ENCODE peak calls at places on chromosomes 6 and 20, in eight cellular contexts. One of them, this sample, is unnamed.
A peak's percentile ranks its signal among the peaks of the same experiment; 100 is the strongest.

GRCh38 chr20:9053108-9053507 is 15.8 kb upstream of the PLCB4 start:
- ATAC-seq in Right ventricle myocardium superior: no peak
- ATAC-seq in naive thymus-derived CD4-positive, alpha-beta T cell: no peak
- ATAC-seq in A549: no peak
- ATAC-seq in HCT116: no peak
- ATAC-seq in sciatic nerve: no peak
- ATAC-seq in activated CD8-positive, alpha-beta T cell treated with anti-CD3 and anti-CD28 coated beads, Interleukin-2, amount 10 ng/mL, durations not matched to agents 7 days and 5 days: no peak
- ATAC-seq in body of pancreas: no peak
- ATAC-seq in this sample: no peak

GRCh38 chr6:89035252-89036106 is 45.1 kb upstream of the PNRC1 start:
- ATAC-seq in Right ventricle myocardium superior: peak; percentile 95
- ATAC-seq in naive thymus-derived CD4-positive, alpha-beta T cell: peak; percentile 59
- ATAC-seq in A549: peak; percentile 94
- ATAC-seq in HCT116: no peak
- ATAC-seq in sciatic nerve: peak; percentile 93
- ATAC-seq in activated CD8-positive, alpha-beta T cell treated with anti-CD3 and anti-CD28 coated beads, Interleukin-2, amount 10 ng/mL, durations not matched to agents 7 days and 5 days: no peak
- ATAC-seq in body of pancreas: peak; percentile 89
- ATAC-seq in this sample: no peak

GRCh38 chr6:136783495-136784270 is 8.6 kb downstream of the MAP3K5 start:
- ATAC-seq in Right ventricle myocardium superior: peak; percentile 31
- ATAC-seq in naive thymus-derived CD4-positive, alpha-beta T cell: peak; percentile 82
- ATAC-seq in A549: no peak
- ATAC-seq in HCT116: no peak
- ATAC-seq in sciatic nerve: peak; percentile 75
- ATAC-seq in activated CD8-positive, alpha-beta T cell treated with anti-CD3 and anti-CD28 coated beads, Interleukin-2, amount 10 ng/mL, durations not matched to agents 7 days and 5 days: peak; percentile 69
- ATAC-seq in body of pancreas: no peak
- ATAC-seq in this sample: peak; percentile 98

GRCh38 chr6:161215876-161216615 is 57.8 kb downstream of the AGPAT4 start:
- ATAC-seq in Right ventricle myocardium superior: no peak
- ATAC-seq in naive thymus-derived CD4-positive, alpha-beta T cell: no peak
- ATAC-seq in A549: no peak
- ATAC-seq in HCT116: no peak
- ATAC-seq in sciatic nerve: no peak
- ATAC-seq in activated CD8-positive, alpha-beta T cell treated with anti-CD3 and anti-CD28 coated beads, Interleukin-2, amount 10 ng/mL, durations not matched to agents 7 days and 5 days: no peak
- ATAC-seq in body of pancreas: no peak
- ATAC-seq in this sample: no peak

GRCh38 chr6:1526689-1527088 is 83.0 kb upstream of the FOXC1 start:
- ATAC-seq in Right ventricle myocardium superior: peak; percentile 65
- ATAC-seq in naive thymus-derived CD4-positive, alpha-beta T cell: no peak
- ATAC-seq in A549: no peak
- ATAC-seq in HCT116: no peak
- ATAC-seq in sciatic nerve: peak; percentile 46
- ATAC-seq in activated CD8-positive, alpha-beta T cell treated with anti-CD3 and anti-CD28 coated beads, Interleukin-2, amount 10 ng/mL, durations not matched to agents 7 days and 5 days: no peak
- ATAC-seq in body of pancreas: no peak
- ATAC-seq in this sample: no peak

GRCh38 chr6:159067334-159067733 is 22.5 kb upstream of the TAGAP start:
- ATAC-seq in Right ventricle myocardium superior: no peak
- ATAC-seq in naive thymus-derived CD4-positive, alpha-beta T cell: no peak
- ATAC-seq in A549: no peak
- ATAC-seq in HCT116: no peak
- ATAC-seq in sciatic nerve: no peak
- ATAC-seq in activated CD8-positive, alpha-beta T cell treated with anti-CD3 and anti-CD28 coated beads, Interleukin-2, amount 10 ng/mL, durations not matched to agents 7 days and 5 days: no peak
- ATAC-seq in body of pancreas: no peak
- ATAC-seq in this sample: no peak

GRCh38 chr20:2599265-2600060 is 53.0 kb upstream of the NOP56 start:
- ATAC-seq in Right ventricle myocardium superior: no peak
- ATAC-seq in naive thymus-derived CD4-positive, alpha-beta T cell: no peak
- ATAC-seq in A549: no peak
- ATAC-seq in HCT116: no peak
- ATAC-seq in sciatic nerve: no peak
- ATAC-seq in activated CD8-positive, alpha-beta T cell treated with anti-CD3 and anti-CD28 coated beads, Interleukin-2, amount 10 ng/mL, durations not matched to agents 7 days and 5 days: no peak
- ATAC-seq in body of pancreas: no peak
- ATAC-seq in this sample: no peak

GRCh38 chr20:58424218-58424617 is 35.2 kb downstream of the VAPB start:
- ATAC-seq in Right ventricle myocardium superior: no peak
- ATAC-seq in naive thymus-derived CD4-positive, alpha-beta T cell: no peak
- ATAC-seq in A549: no peak
- ATAC-seq in HCT116: no peak
- ATAC-seq in sciatic nerve: no peak
- ATAC-seq in activated CD8-positive, alpha-beta T cell treated with anti-CD3 and anti-CD28 coated beads, Interleukin-2, amount 10 ng/mL, durations not matched to agents 7 days and 5 days: no peak
- ATAC-seq in body of pancreas: no peak
- ATAC-seq in this sample: no peak

GRCh38 chr6:135212020-135212806 is 31.1 kb downstream of the MYB start:
- ATAC-seq in Right ventricle myocardium superior: no peak
- ATAC-seq in naive thymus-derived CD4-positive, alpha-beta T cell: no peak
- ATAC-seq in A549: no peak
- ATAC-seq in HCT116: no peak
- ATAC-seq in sciatic nerve: no peak
- ATAC-seq in activated CD8-positive, alpha-beta T cell treated with anti-CD3 and anti-CD28 coated beads, Interleukin-2, amount 10 ng/mL, durations not matched to agents 7 days and 5 days: peak; percentile 22
- ATAC-seq in body of pancreas: no peak
- ATAC-seq in this sample: no peak

GRCh38 chr6:26412225-26412624 is 10.2 kb downstream of the BTN3A1 start:
- ATAC-seq in Right ventricle myocardium superior: no peak
- ATAC-seq in naive thymus-derived CD4-positive, alpha-beta T cell: no peak
- ATAC-seq in A549: no peak
- ATAC-seq in HCT116: no peak
- ATAC-seq in sciatic nerve: no peak
- ATAC-seq in activated CD8-positive, alpha-beta T cell treated with anti-CD3 and anti-CD28 coated beads, Interleukin-2, amount 10 ng/mL, durations not matched to agents 7 days and 5 days: no peak
- ATAC-seq in body of pancreas: no peak
- ATAC-seq in this sample: no peak

GRCh38 chr6:70956191-70956450 is 739 bp downstream of the B3GAT2 start:
- ATAC-seq in Right ventricle myocardium superior: no peak
- ATAC-seq in naive thymus-derived CD4-positive, alpha-beta T cell: no peak
- ATAC-seq in A549: peak; percentile 26
- ATAC-seq in HCT116: no peak
- ATAC-seq in sciatic nerve: no peak
- ATAC-seq in activated CD8-positive, alpha-beta T cell treated with anti-CD3 and anti-CD28 coated beads, Interleukin-2, amount 10 ng/mL, durations not matched to agents 7 days and 5 days: no peak
- ATAC-seq in body of pancreas: peak; percentile 16
- ATAC-seq in this sample: no peak

GRCh38 chr6:72984981-72985665 is 240.2 kb downstream of the KHDC1L start:
- ATAC-seq in Right ventricle myocardium superior: no peak
- ATAC-seq in naive thymus-derived CD4-positive, alpha-beta T cell: no peak
- ATAC-seq in A549: no peak
- ATAC-seq in HCT116: no peak
- ATAC-seq in sciatic nerve: no peak
- ATAC-seq in activated CD8-positive, alpha-beta T cell treated with anti-CD3 and anti-CD28 coated beads, Interleukin-2, amount 10 ng/mL, durations not matched to agents 7 days and 5 days: no peak
- ATAC-seq in body of pancreas: no peak
- ATAC-seq in this sample: no peak

GRCh38 chr20:31494131-31494530 is 19.0 kb downstream of the REM1 start:
- ATAC-seq in Right ventricle myocardium superior: no peak
- ATAC-seq in naive thymus-derived CD4-positive, alpha-beta T cell: no peak
- ATAC-seq in A549: peak; percentile 61
- ATAC-seq in HCT116: peak; percentile 95
- ATAC-seq in sciatic nerve: no peak
- ATAC-seq in activated CD8-positive, alpha-beta T cell treated with anti-CD3 and anti-CD28 coated beads, Interleukin-2, amount 10 ng/mL, durations not matched to agents 7 days and 5 days: no peak
- ATAC-seq in body of pancreas: no peak
- ATAC-seq in this sample: no peak

GRCh38 chr6:109788687-109789086 is 97.6 kb downstream of the FIG4 start:
- ATAC-seq in Right ventricle myocardium superior: no peak
- ATAC-seq in naive thymus-derived CD4-positive, alpha-beta T cell: no peak
- ATAC-seq in A549: no peak
- ATAC-seq in HCT116: no peak
- ATAC-seq in sciatic nerve: no peak
- ATAC-seq in activated CD8-positive, alpha-beta T cell treated with anti-CD3 and anti-CD28 coated beads, Interleukin-2, amount 10 ng/mL, durations not matched to agents 7 days and 5 days: no peak
- ATAC-seq in body of pancreas: no peak
- ATAC-seq in this sample: no peak

GRCh38 chr6:158912591-158912990 is 87.4 kb downstream of the RSPH3 start:
- ATAC-seq in Right ventricle myocardium superior: no peak
- ATAC-seq in naive thymus-derived CD4-positive, alpha-beta T cell: no peak
- ATAC-seq in A549: no peak
- ATAC-seq in HCT116: peak; percentile 22
- ATAC-seq in sciatic nerve: no peak
- ATAC-seq in activated CD8-positive, alpha-beta T cell treated with anti-CD3 and anti-CD28 coated beads, Interleukin-2, amount 10 ng/mL, durations not matched to agents 7 days and 5 days: no peak
- ATAC-seq in body of pancreas: no peak
- ATAC-seq in this sample: no peak

GRCh38 chr6:111865909-111866546 is 7.2 kb downstream of the FYN start:
- ATAC-seq in Right ventricle myocardium superior: no peak
- ATAC-seq in naive thymus-derived CD4-positive, alpha-beta T cell: no peak
- ATAC-seq in A549: no peak
- ATAC-seq in HCT116: no peak
- ATAC-seq in sciatic nerve: no peak
- ATAC-seq in activated CD8-positive, alpha-beta T cell treated with anti-CD3 and anti-CD28 coated beads, Interleukin-2, amount 10 ng/mL, durations not matched to agents 7 days and 5 days: no peak
- ATAC-seq in body of pancreas: no peak
- ATAC-seq in this sample: no peak

GRCh38 chr20:49753133-49753532 is 39.5 kb upstream of the B4GALT5 start:
- ATAC-seq in Right ventricle myocardium superior: no peak
- ATAC-seq in naive thymus-derived CD4-positive, alpha-beta T cell: no peak
- ATAC-seq in A549: no peak
- ATAC-seq in HCT116: no peak
- ATAC-seq in sciatic nerve: no peak
- ATAC-seq in activated CD8-positive, alpha-beta T cell treated with anti-CD3 and anti-CD28 coated beads, Interleukin-2, amount 10 ng/mL, durations not matched to agents 7 days and 5 days: no peak
- ATAC-seq in body of pancreas: no peak
- ATAC-seq in this sample: no peak

GRCh38 chr6:68635412-68635705 is 277 bp downstream of the ADGRB3 start:
- ATAC-seq in Right ventricle myocardium superior: no peak
- ATAC-seq in naive thymus-derived CD4-positive, alpha-beta T cell: no peak
- ATAC-seq in A549: no peak
- ATAC-seq in HCT116: no peak
- ATAC-seq in sciatic nerve: no peak
- ATAC-seq in activated CD8-positive, alpha-beta T cell treated with anti-CD3 and anti-CD28 coated beads, Interleukin-2, amount 10 ng/mL, durations not matched to agents 7 days and 5 days: no peak
- ATAC-seq in body of pancreas: no peak
- ATAC-seq in this sample: peak; percentile 5

GRCh38 chr6:5234869-5235268 is 25.9 kb downstream of the LYRM4 start:
- ATAC-seq in Right ventricle myocardium superior: no peak
- ATAC-seq in naive thymus-derived CD4-positive, alpha-beta T cell: peak; percentile 64
- ATAC-seq in A549: no peak
- ATAC-seq in HCT116: no peak
- ATAC-seq in sciatic nerve: peak; percentile 45
- ATAC-seq in activated CD8-positive, alpha-beta T cell treated with anti-CD3 and anti-CD28 coated beads, Interleukin-2, amount 10 ng/mL, durations not matched to agents 7 days and 5 days: no peak
- ATAC-seq in body of pancreas: no peak
- ATAC-seq in this sample: no peak

GRCh38 chr6:168195712-168196111 is 116.7 kb upstream of the FRMD1 start:
- ATAC-seq in Right ventricle myocardium superior: no peak
- ATAC-seq in naive thymus-derived CD4-positive, alpha-beta T cell: no peak
- ATAC-seq in A549: no peak
- ATAC-seq in HCT116: no peak
- ATAC-seq in sciatic nerve: no peak
- ATAC-seq in activated CD8-positive, alpha-beta T cell treated with anti-CD3 and anti-CD28 coated beads, Interleukin-2, amount 10 ng/mL, durations not matched to agents 7 days and 5 days: no peak
- ATAC-seq in body of pancreas: no peak
- ATAC-seq in this sample: no peak

This sample was measured in stimulated activated memory B cell treated with anti-CD40 and anti-IgM and Interleukin-4, amounts not matched to agents 10 μg/mL and 1 μg/mL and 100 μg/mL, for 72 hours.